ENCODE peak calls at places on chromosomes 5 and 9, in four cellular contexts. O is upper lobe of left lung, Y is suprapubic skin, P is stomach. L is an unnamed sample.

GRCh38 chr9:82275531-82275930 is 287.0 kb downstream of the SPATA31D1 start:
- DNase-seq in O (no peak), Y (no peak), P (no peak), L (no peak)

GRCh38 chr9:101536938-101537337 is 3.3 kb downstream of the RNF20 start:
- DNase-seq in Y (no peak), O (no peak), P (no peak), L (no peak)

GRCh38 chr9:123457586-123457985 is 101.6 kb downstream of the CRB2 start:
- DNase-seq in O (no peak), Y (no peak), P (no peak), L (peak; percentile 56)

GRCh38 chr5:8060235-8061139 is 191.5 kb downstream of the MTRR start:
- DNase-seq in O (no peak), Y (no peak), P (no peak), L (no peak)

GRCh38 chr5:171646338-171647042 is 139.1 kb upstream of the SMIM23 start:
- DNase-seq in Y (no peak), P (no peak), O (no peak), L (no peak)

GRCh38 chr5:168681556-168682183 is 102.5 kb upstream of the PANK3 start:
- DNase-seq in Y (no peak), O (no peak), P (no peak), L (no peak)

GRCh38 chr9:78221425-78221824 is 14.4 kb upstream of the CEP78 start:
- DNase-seq in P (no peak), Y (no peak), O (no peak), L (no peak)

GRCh38 chr5:98880151-98880550 is 48.7 kb downstream of the CHD1 start:
- DNase-seq in P (no peak), Y (no peak), O (peak; percentile 34), L (no peak)

GRCh38 chr5:42487077-42487476 is 63.8 kb downstream of the GHR start:
- DNase-seq in Y (no peak), P (no peak), O (no peak), L (no peak)

DNA sequence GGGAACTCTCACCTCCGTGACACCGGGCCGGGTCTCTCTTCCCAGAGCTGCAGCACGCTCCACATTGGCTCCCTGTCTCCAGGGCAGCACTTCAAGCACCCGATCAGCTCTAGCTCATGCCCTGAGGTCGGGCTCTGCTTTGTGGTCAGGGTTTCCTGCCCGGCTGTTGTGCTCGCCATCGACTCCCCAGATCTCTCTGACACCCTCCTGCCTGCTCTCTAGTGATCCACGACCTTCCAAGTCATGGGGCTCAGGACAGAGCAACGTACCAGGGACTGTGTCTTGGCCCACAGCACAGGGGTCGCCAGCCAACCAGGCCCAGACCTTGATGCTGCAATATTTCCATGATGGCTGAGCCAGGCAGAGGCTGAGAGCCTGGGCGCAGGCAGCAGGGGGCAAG is 45.1 kb downstream of the PRRT1B start:
- DNase-seq in O (no peak), P (no peak), Y (no peak), L (no peak)
- TF ChIP-seq POLR2AphosphoS5 in O (no peak), P (no peak), Y (no peak), L (no peak)

GRCh38 chr5:39102684-39103155 is 28.5 kb upstream of the RICTOR start:
- DNase-seq in P (no peak), O (no peak), Y (no peak), L (no peak)

GRCh38 chr5:39099831-39100230 is 25.6 kb upstream of the RICTOR start:
- DNase-seq in P (no peak), O (no peak), Y (no peak), L (no peak)

GRCh38 chr5:39100301-39100850 is 26.2 kb upstream of the RICTOR start:
- DNase-seq in Y (no peak), O (no peak), P (no peak), L (no peak)

GRCh38 chr5:39104221-39104620 is 30.0 kb upstream of the RICTOR start:
- DNase-seq in Y (no peak), P (no peak), O (no peak), L (no peak)

DNA sequence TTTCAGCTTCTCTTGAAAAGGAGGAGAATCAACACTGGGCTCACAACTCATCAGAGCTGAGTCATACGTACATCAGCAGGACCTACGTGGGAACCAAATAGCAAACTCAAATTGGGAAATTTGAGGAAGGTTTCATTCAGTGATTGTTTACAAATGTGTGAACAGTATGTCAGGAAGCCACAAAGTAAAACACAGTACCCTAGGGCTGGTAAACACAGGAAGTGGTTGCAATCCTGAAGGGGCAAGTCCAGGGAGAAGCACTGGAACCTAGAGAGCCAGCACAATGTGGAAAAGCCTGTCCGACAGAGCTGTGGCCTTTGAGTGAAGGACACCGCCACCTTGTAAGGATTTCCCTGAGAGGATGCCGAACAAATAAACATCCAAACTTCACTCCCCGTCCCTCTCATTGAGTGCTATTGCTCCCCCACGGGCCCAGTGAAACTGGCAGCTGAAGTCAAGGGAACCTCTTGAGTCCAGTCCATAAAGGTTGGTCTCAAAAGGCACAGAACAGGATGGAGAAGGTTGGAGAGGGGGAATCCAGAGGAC is 26.7 kb upstream of the RICTOR start:
- DNase-seq in O (no peak), Y (no peak), P (no peak), L (no peak)
- TF ChIP-seq EP300 in O (no peak), Y (no peak), P (no peak), L (no peak)

GRCh38 chr5:157267766-157268480 is 2.0 kb downstream of the CYFIP2 start:
- DNase-seq in Y (no peak), P (no peak), O (no peak), L (no peak)
- H3K4me3 ChIP-seq in Y (no peak overlapping the region), P (no peak overlapping the region), O (no peak overlapping the region), L (no peak overlapping the region)

DNA sequence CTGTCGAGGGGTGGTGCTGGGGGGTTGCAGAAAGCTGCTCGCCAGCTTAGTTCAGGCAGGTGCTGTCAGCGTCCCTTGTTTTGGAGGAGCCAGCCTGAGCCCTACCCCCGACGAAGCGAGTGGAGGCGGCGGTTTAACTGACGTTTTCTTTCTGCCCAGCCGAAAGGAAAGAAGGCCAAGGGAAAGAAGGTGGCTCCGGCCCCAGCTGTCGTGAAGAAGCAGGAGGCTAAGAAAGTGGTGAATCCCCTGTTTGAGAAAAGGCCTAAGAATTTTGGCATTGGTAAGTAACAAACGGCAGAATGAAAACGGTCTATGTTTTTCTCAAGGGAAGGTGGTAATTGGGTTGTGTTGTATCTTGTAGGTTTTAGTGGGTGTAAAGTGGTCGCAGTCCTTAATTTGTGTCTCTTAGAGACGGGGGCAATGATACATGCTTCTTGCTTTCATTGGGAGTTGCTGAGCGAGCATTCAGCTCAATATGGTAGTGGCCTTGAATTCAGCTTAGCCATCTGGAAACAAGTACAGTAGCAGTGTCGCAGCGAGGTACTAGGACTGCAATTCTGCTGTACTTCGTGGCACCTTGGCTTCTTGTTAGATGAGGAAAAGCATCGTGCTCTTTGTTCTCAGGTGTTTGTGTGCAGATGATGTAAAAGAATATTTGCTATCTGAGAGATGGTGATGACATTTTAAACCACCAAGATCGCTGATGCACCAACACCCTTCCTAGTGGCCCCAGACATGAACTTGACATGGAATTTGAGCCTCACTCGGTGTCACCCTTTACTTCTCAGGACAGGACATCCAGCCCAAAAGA is 950 bp downstream of the RPL7A start:
- DNase-seq in O (no peak), P (no peak), Y (no peak), L (no peak)
- TF ChIP-seq POLR2AphosphoS5 in O (no peak), P (no peak), Y (no peak), L (no peak)

DNA sequence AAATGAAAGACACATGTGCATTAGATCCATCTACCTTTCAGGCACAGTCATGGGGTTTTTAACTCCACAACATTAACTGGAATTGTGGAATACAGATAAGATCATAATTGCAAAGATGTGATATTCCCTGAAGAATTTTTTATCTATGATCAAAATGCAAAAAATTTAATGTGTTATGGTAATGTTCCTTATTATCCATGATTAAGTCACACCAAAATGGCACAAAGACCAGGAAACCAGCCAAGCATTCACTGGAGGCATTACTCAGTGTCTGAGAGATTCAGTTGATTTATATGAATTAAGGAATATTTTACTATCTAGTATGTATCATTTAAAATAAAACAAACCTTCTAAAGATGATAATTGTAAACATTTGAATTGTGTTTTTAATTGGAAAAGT is 149.9 kb upstream of the VCAN start:
- DNase-seq in P (no peak), O (no peak), Y (no peak), L (no peak)
- TF ChIP-seq EP300 in P (no peak), O (no peak), Y (no peak), L (no peak)

GRCh38 chr9:129996161-129996849 is 46.7 kb downstream of the FNBP1 start:
- DNase-seq in P (no peak), O (no peak), Y (no peak), L (no peak)

GRCh38 chr9:130001185-130001584 is 41.8 kb downstream of the FNBP1 start:
- DNase-seq in O (no peak), P (no peak), Y (no peak), L (no peak)

GRCh38 chr9:129999123-129999510 is 43.9 kb downstream of the FNBP1 start:
- DNase-seq in Y (no peak), P (no peak), O (no peak), L (no peak)

GRCh38 chr9:129995409-129996160 is 47.4 kb downstream of the FNBP1 start:
- DNase-seq in O (peak; percentile 43), P (no peak), Y (no peak), L (no peak)

DNA sequence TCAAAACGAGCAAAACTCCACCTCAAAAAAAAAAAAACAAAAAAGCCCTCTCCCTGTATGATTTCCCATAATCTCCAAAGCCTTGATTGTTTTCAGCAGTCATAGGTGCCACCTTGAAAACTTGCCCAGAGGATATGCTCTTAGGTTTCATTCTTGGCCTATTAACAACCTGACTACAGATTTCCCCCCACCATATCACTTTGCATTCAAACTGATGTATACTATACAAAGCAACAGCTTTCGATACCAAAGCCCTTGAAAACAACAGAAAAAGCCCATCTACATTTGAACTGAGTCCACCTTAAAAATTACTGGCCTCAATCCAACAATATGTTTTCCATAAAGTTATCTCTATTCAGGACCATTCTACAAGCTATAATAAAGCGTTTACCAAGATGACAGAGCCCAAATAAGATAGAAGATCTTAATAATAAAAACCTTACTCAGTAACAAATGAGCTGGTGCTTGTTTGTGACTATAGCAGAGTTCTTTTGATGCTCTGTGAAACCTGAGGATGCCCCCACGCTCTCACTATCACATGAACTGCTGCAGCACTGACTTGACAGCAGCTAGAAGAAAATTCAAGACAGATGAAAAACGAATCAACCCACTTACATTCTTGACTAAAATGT is 44.4 kb downstream of the FNBP1 start:
- DNase-seq in Y (no peak), O (no peak), P (no peak), L (no peak)
- H3K4me3 ChIP-seq in Y (no peak overlapping the region), O (no peak overlapping the region), P (no peak overlapping the region), L (no peak overlapping the region)

GRCh38 chr5:176528301-176528700 is 8.9 kb downstream of the RNF44 start:
- DNase-seq in P (no peak), Y (no peak), O (no peak), L (no peak)
- TF ChIP-seq POLR2AphosphoS5 in P (no peak), Y (no peak), O (no peak), L (no peak)